ENCODE peak calls at places on chromosomes 6 and 20, in seven cellular contexts. D is fibroblast of villous mesenchyme, G is suprapubic skin, V is H9, F is AG10803, L is B cell, P is psoas muscle. Z is an unnamed sample.

GRCh38 chr6:167827588-167828324 is 1.0 kb downstream of the AFDN start:
- DNase-seq in D (peak), G (no peak), F (peak), V (peak), L (peak), P (peak), Z (peak)

GRCh38 chr6:169045486-169045885 is 208.2 kb downstream of the THBS2 start:
- DNase-seq in L (no peak), V (no peak), G (no peak), F (no peak), P (peak), D (no peak), Z (no peak)

GRCh38 chr6:156989159-156989806 is 212.1 kb downstream of the ARID1B start:
- DNase-seq in G (no peak), P (no peak), D (peak), F (no peak), V (no peak), L (no peak), Z (no peak)

GRCh38 chr6:79894939-79895338 is 52.4 kb downstream of the ELOVL4 start:
- DNase-seq in G (no peak), P (no peak), L (no peak), D (peak), F (peak), V (no peak), Z (no peak)

GRCh38 chr6:22972771-22973170 is 403.4 kb downstream of the HDGFL1 start:
- DNase-seq in G (no peak), D (peak), P (no peak), V (no peak), F (no peak), L (no peak), Z (no peak)

GRCh38 chr6:152863618-152864326 is 113.2 kb downstream of the VIP start:
- DNase-seq in L (peak), G (no peak), V (peak), D (peak), P (no peak), F (peak), Z (peak)

GRCh38 chr6:32752580-32752979 is 10.8 kb downstream of the HLA-DQB2 start:
- DNase-seq in V (no peak), G (no peak), L (no peak), D (no peak), P (no peak), F (no peak), Z (no peak)

GRCh38 chr6:127301199-127301700 is 34.6 kb downstream of the RNF146 start:
- DNase-seq in V (no peak), G (no peak), L (no peak), P (no peak), D (peak), F (peak), Z (no peak)

GRCh38 chr6:116384727-116385461 is 14.1 kb downstream of the DSE start:
- DNase-seq in V (no peak), G (no peak), F (no peak), P (no peak), L (no peak), D (no peak), Z (no peak)

GRCh38 chr6:8839626-8840025 is 404.3 kb upstream of the SLC35B3 start:
- DNase-seq in F (no peak), D (no peak), L (no peak), P (no peak), G (no peak), V (no peak), Z (no peak)

GRCh38 chr6:150403458-150404245 is 34.8 kb downstream of the IYD start:
- DNase-seq in D (peak), P (no peak), F (peak), L (no peak), G (no peak), V (no peak), Z (no peak)

GRCh38 chr6:119079288-119079809 is 885 bp upstream of the FAM184A start:
- DNase-seq in G (no peak), V (no peak), L (no peak), P (no peak), F (peak), D (peak), Z (no peak)

GRCh38 chr6:88748141-88748540 is 215.3 kb downstream of the RNGTT start:
- DNase-seq in F (peak), G (no peak), L (no peak), D (no peak), P (no peak), V (no peak), Z (no peak)

GRCh38 chr6:19327246-19327645 is 509.9 kb upstream of the ID4 start:
- DNase-seq in P (no peak), L (no peak), G (no peak), F (peak), D (no peak), V (no peak), Z (no peak)

GRCh38 chr20:47821481-47822100 is 36.3 kb upstream of the SULF2 start:
- DNase-seq in V (no peak), P (no peak), G (no peak), L (no peak), D (no peak), F (peak), Z (no peak)

GRCh38 chr20:63980317-63980805 is 571 bp upstream of the PRPF6 start:
- DNase-seq in G (no peak), V (no peak), D (no peak), P (no peak), L (no peak), F (no peak), Z (no peak)

GRCh38 chr20:51696304-51697118 is 71.7 kb downstream of the ATP9A start:
- DNase-seq in P (no peak), V (no peak), G (no peak), L (no peak), F (no peak), D (peak), Z (no peak)

GRCh38 chr6:42911171-42912021 is 4.5 kb upstream of the PTCRA start:
- DNase-seq in V (peak), P (no peak), G (no peak), F (no peak), L (no peak), D (no peak), Z (no peak)

GRCh38 chr6:148332088-148332487 is 10.6 kb upstream of the SASH1 start:
- DNase-seq in V (no peak), G (no peak), D (no peak), F (no peak), L (no peak), P (no peak), Z (no peak)

GRCh38 chr6:113586413-113586812 is 270.7 kb upstream of the MARCKS start:
- DNase-seq in G (no peak), P (no peak), V (no peak), L (no peak), D (no peak), F (peak), Z (no peak)

GRCh38 chr6:61809004-61809595 is 476.9 kb downstream of the KHDRBS2 start:
- DNase-seq in P (no peak), F (peak), L (peak), V (no peak), D (peak), G (no peak), Z (peak)

GRCh38 chr6:128346569-128346968 is 173.8 kb downstream of the PTPRK start:
- DNase-seq in F (no peak), G (no peak), D (no peak), P (no peak), L (no peak), V (no peak), Z (no peak)

GRCh38 chr20:20386192-20386591 is 18.3 kb downstream of the INSM1 start:
- DNase-seq in D (no peak), G (no peak), F (no peak), L (no peak), P (no peak), V (no peak), Z (no peak)

GRCh38 chr6:10521104-10521808 is at the start of gene GCNT2:
- DNase-seq in V (peak), L (no peak), P (no peak), D (peak), F (no peak), G (no peak), Z (no peak)

GRCh38 chr20:6767166-6767535 is 335 bp upstream of the BMP2 start:
- DNase-seq in F (no peak), V (peak), P (no peak), G (no peak), D (no peak), L (no peak), Z (no peak)

GRCh38 chr20:6765469-6766058 is 1.9 kb upstream of the BMP2 start:
- DNase-seq in G (no peak), V (no peak), D (peak), P (no peak), L (peak), F (peak), Z (peak)

GRCh38 chr20:6766433-6766832 is 1.1 kb upstream of the BMP2 start:
- DNase-seq in G (no peak), P (no peak), L (no peak), D (no peak), F (no peak), V (no peak), Z (no peak)

GRCh38 chr20:6768228-6769185 is 1.0 kb downstream of the BMP2 start:
- DNase-seq in F (no peak), V (peak), L (no peak), P (peak), D (peak), G (no peak), Z (no peak)

GRCh38 chr20:6767536-6768227 is at the start of gene BMP2:
- DNase-seq in L (no peak), G (peak), P (peak), F (peak), D (peak), V (peak), Z (no peak)
- TF ChIP-seq CTCF in L (no peak), G (no peak), P (no peak), F (no peak), D (no peak), V (no peak), Z (no peak)

GRCh38 chr6:74752303-74752702 is 453.6 kb downstream of the COL12A1 start:
- DNase-seq in P (no peak), F (no peak), V (no peak), G (no peak), L (no peak), D (no peak), Z (no peak)
- TF ChIP-seq CTCF in P (no peak), F (no peak), V (peak), G (no peak), L (no peak), D (no peak), Z (peak)

DNA sequence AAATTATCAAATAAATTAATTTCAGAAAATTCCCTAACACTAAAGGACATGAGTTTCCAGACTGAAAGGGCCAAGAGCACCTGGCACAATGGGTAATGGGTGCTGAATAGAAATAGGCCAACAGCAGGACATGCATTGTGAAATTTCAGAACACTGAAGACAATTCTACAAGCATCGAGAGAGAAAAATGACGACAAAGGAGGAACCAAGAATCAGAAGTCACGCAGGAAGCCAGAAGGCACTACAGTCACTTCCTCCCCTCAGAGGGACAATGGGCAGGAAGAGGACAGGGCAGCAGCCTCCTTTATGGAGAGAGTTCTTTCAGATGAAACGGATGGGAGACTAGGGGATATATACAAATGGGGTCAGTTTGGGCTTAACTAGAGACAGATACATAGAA is 29.6 kb downstream of the PCNA start:
- DNase-seq in D (no peak), F (no peak), P (no peak), G (no peak), V (no peak), L (peak), Z (peak)
- TF ChIP-seq CTCF in D (no peak), F (no peak), P (no peak), G (no peak), V (no peak), L (no peak), Z (no peak)

GRCh38 chr20:43988867-43989266 is 74.2 kb downstream of the TOX2 start:
- DNase-seq in F (peak), D (no peak), P (no peak), G (peak), L (no peak), V (no peak), Z (no peak)
- TF ChIP-seq CTCF in F (peak), D (no peak), P (no peak), G (no peak), L (no peak), V (no peak), Z (no peak)

DNA sequence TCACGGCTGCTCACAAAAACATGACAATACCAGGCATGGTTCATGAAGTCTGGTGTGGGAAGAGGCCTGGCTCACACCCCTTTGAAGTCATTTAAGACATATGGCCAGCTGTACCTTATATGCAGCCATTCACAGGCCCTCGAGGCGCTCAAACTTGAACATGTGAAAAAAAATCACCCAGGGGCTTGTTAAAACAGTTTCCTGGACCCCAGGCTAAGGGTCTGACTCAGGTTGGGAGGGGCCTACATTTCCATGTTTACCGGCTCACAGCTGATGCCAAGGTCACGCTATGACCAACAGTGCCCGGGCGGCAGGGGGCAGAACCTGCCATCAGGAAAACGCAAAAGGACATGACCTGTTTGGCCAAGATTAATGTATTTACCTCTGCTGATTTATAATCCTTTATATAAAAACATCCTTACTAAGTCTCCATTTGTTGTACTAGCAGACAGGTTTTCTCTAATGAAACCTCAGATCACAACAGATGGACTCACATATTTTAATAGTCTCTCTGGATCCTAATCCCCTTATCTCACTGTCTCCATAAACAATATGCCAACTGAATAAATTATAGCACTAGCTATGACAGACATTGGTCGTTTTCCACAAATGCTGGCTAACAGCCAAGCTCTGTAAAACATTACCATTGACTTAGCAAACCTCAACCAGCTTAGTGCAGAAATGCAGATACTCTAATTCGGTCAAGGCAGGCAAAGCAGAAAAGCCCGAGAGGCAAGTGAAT is 19.9 kb downstream of the EZR start:
- DNase-seq in V (no peak), D (peak), G (no peak), L (no peak), P (no peak), F (peak), Z (peak)
- TF ChIP-seq CTCF in V (no peak), D (peak), G (no peak), L (no peak), P (no peak), F (no peak), Z (peak)